ENCODE peak calls at places on chromosomes 13 and 19, in five cellular contexts. I is GM20000, F is neural crest cell, Z is thoracic aorta, U is fibroblast of mammary gland. R is an unnamed sample.

GRCh38 chr13:98746968-98747367 is 5.5 kb downstream of the SLC15A1 start:
- DNase-seq in I (no peak), Z (no peak), U (peak), F (no peak), R (no peak)

GRCh38 chr13:79295906-79296564 is 110.0 kb downstream of the RBM26 start:
- DNase-seq in U (peak), Z (no peak), F (no peak), I (no peak), R (no peak)

GRCh38 chr13:73335226-73335625 is 276.4 kb downstream of the KLF5 start:
- DNase-seq in F (no peak), I (no peak), Z (no peak), U (peak), R (no peak)

GRCh38 chr19:18876865-18877264 is 19.1 kb downstream of the CERS1 start:
- DNase-seq in U (no peak), Z (no peak), I (no peak), F (no peak), R (no peak)

GRCh38 chr19:2026770-2027169 is 11.3 kb upstream of the BTBD2 start:
- DNase-seq in I (no peak), F (no peak), Z (no peak), U (no peak), R (no peak)

GRCh38 chr13:50167967-50168366 is 152.7 kb downstream of the KCNRG start:
- DNase-seq in F (no peak), I (no peak), Z (no peak), U (no peak), R (no peak)

GRCh38 chr13:39527961-39528720 is 74.9 kb downstream of the LHFPL6 start:
- DNase-seq in F (no peak), I (no peak), Z (no peak), U (peak), R (no peak)

GRCh38 chr13:111233080-111233479 is 87.4 kb upstream of the TEX29 start:
- DNase-seq in I (no peak), Z (no peak), F (no peak), U (no peak), R (no peak)

GRCh38 chr19:3383121-3383722 is 16.8 kb downstream of the NFIC start:
- DNase-seq in U (peak), I (peak), Z (no peak), F (no peak), R (no peak)

GRCh38 chr19:12195501-12195860 is 32.6 kb downstream of the ZNF136 start:
- DNase-seq in U (no peak), F (no peak), Z (no peak), I (no peak), R (no peak)
- TF ChIP-seq CTCF in U (no peak), F (no peak), Z (no peak), I (no peak), R (no peak)

GRCh38 chr19:17488593-17489391 is 18.5 kb downstream of the SLC27A1 start:
- DNase-seq in Z (no peak), U (no peak), F (peak), I (peak), R (peak)
- TF ChIP-seq CTCF in Z (no peak), U (no peak), F (peak), I (peak), R (peak)

GRCh38 chr19:11451942-11452813 is 16.7 kb downstream of the PRKCSH start:
- DNase-seq in Z (no peak), I (peak), U (no peak), F (no peak), R (peak)
- TF ChIP-seq CTCF in Z (no peak), I (no peak), U (no peak), F (no peak), R (peak)

GRCh38 chr13:100808848-100809247 is 134.3 kb upstream of the TMTC4 start:
- DNase-seq in F (peak), I (no peak), Z (no peak), U (no peak), R (no peak)

GRCh38 chr13:100811431-100811830 is 136.8 kb upstream of the TMTC4 start:
- DNase-seq in Z (no peak), F (no peak), U (no peak), I (no peak), R (no peak)

GRCh38 chr13:100810991-100811390 is 136.4 kb upstream of the TMTC4 start:
- DNase-seq in F (no peak), Z (no peak), I (no peak), U (no peak), R (no peak)

GRCh38 chr13:100809856-100810255 is 135.3 kb upstream of the TMTC4 start:
- DNase-seq in I (no peak), F (no peak), Z (no peak), U (no peak), R (no peak)

GRCh38 chr13:100808330-100808729 is 133.7 kb upstream of the TMTC4 start:
- DNase-seq in U (no peak), F (no peak), Z (no peak), I (no peak), R (no peak)
- TF ChIP-seq CTCF in U (no peak), F (no peak), Z (no peak), I (no peak), R (no peak)

GRCh38 chr13:101127741-101128353 is 288.5 kb downstream of the NALCN start:
- DNase-seq in Z (no peak), F (no peak), U (peak), I (peak), R (peak)
- TF ChIP-seq CTCF in Z (peak), F (peak), U (peak), I (peak), R (peak)

GRCh38 chr13:42592915-42593718 is 19.2 kb downstream of the TNFSF11 start:
- DNase-seq in F (no peak), I (no peak), Z (no peak), U (no peak), R (no peak)

GRCh38 chr13:42591602-42592001 is 17.6 kb downstream of the TNFSF11 start:
- DNase-seq in U (peak), F (no peak), I (no peak), Z (no peak), R (no peak)

GRCh38 chr13:42593719-42594012 is 19.7 kb downstream of the TNFSF11 start:
- DNase-seq in I (no peak), Z (no peak), U (no peak), F (no peak), R (no peak)

GRCh38 chr13:42597505-42597904 is 23.6 kb downstream of the TNFSF11 start:
- DNase-seq in I (no peak), Z (no peak), U (no peak), F (no peak), R (no peak)

GRCh38 chr13:42594577-42595571 is 20.9 kb downstream of the TNFSF11 start:
- DNase-seq in Z (no peak), I (peak), F (peak), U (peak), R (peak)
- TF ChIP-seq CTCF in Z (peak), I (peak), F (peak), U (peak), R (peak)

GRCh38 chr19:43532571-43532961 is 422 bp upstream of the ZNF575 start:
- DNase-seq in Z (no peak), F (peak), U (no peak), I (peak), R (peak)

GRCh38 chr19:43534305-43534612 is 1.3 kb downstream of the ZNF575 start:
- DNase-seq in U (no peak), I (no peak), F (no peak), Z (no peak), R (no peak)

GRCh38 chr19:43534811-43535761 is 2.1 kb downstream of the ZNF575 start:
- DNase-seq in U (peak), F (peak), Z (peak), I (no peak), R (peak)

GRCh38 chr19:43533546-43534304 is 737 bp downstream of the ZNF575 start:
- DNase-seq in I (peak), U (peak), F (peak), Z (peak), R (peak)

DNA sequence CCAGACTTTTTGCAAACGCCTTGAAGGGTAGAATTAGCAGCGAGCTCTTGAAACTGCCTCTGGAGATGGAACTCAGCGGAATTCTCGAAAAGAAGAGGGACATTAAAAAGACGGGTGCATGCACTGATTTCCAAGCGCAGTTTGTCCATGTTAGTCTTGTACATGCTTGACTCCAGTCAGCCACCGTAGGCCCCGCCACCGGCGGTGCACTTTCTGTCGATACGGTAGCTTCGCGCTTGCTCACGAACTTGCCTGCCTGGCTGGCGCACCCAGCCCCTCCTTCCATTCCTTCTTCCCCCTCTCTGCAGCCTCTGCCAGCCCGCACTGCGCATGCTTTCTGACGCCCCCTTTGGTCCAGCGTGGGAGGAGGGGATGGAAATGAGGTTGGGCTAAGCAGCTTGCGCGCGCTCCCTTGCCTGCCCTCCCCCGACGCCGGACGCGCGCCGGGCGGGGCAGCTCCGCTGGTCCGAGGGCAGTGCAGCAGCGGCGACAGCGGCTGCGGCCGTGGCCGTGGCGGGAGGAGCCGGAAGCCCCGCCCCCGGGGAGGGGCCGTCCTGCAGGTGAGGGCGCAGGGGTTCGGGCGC is at the start of gene ZNF575:
- DNase-seq in U (peak), Z (peak), I (peak), F (peak), R (peak)
- TF ChIP-seq CTCF in U (no peak), Z (no peak), I (no peak), F (no peak), R (no peak)

DNA sequence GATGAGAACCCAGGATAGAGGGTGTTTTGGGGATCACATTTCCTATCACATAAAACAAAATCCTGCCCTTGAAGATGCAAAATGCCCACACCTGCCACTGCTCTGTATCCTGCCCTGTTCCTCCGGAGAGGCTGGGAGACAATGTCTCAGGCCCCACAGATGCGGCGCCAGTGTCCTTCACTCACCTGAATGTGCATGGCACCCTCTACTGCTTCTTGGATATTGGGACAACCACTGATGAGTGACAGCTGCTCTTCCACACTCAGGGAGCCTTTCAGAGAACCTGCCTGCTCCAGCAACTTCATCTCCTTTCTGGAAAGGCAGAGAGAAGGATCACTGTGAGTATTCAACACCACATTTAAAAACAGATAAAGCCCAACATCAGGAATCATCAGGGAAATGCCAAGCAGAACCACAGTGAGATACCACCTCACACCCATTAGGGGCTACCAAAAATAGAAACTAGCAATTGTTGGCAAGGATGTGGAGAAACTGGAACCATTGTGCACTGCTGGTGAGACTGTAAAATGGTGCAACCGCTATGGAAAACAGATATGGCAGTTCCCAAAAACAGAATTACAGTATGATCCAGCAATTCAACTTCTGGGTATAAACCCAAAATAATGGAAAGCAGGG is 36.4 kb downstream of the CRYL1 start:
- DNase-seq in Z (no peak), I (peak), U (peak), F (no peak), R (peak)
- TF ChIP-seq CTCF in Z (no peak), I (peak), U (peak), F (no peak), R (no peak)